ENCODE peak calls at places on chromosomes 6 and 20, in ten cellular contexts. R is neural crest cell; K is CD4-positive, alpha-beta T cell; N is fibroblast of lung; M is GM23338; V is adrenal gland; Z is tibial nerve; C is pancreas; B is nephron progenitor cell; P is mucosa of descending colon. W is an unnamed sample.

GRCh38 chr20:56439784-56440291 is 27.8 kb downstream of the CASS4 start:
- DNase-seq in R (no peak), K (no peak), N (peak), M (no peak), V (no peak), Z (no peak), C (no peak), B (no peak), P (peak), W (no peak)

GRCh38 chr6:142374965-142375733 is 73.3 kb downstream of the ADGRG6 start:
- DNase-seq in R (no peak), K (no peak), N (peak), M (no peak), V (no peak), Z (no peak), C (no peak), B (no peak), P (no peak), W (no peak)

GRCh38 chr6:155152211-155153076 is 111.4 kb upstream of the CLDN20 start:
- DNase-seq in R (no peak), K (no peak), N (no peak), M (peak), V (no peak), Z (no peak), C (no peak), B (peak), P (no peak), W (no peak)

GRCh38 chr6:45929421-45930361 is 86.0 kb downstream of the CLIC5 start:
- DNase-seq in R (no peak), K (no peak), N (no peak), M (no peak), V (no peak), Z (no peak), C (no peak), B (no peak), P (no peak), W (no peak)

GRCh38 chr6:109687271-109687721 is 3.7 kb downstream of the AK9 start:
- DNase-seq in R (no peak), K (no peak), N (peak), M (no peak), V (no peak), Z (no peak), C (no peak), B (no peak), P (no peak), W (no peak)

GRCh38 chr20:4875578-4876067 is 125.7 kb downstream of the SLC23A2 start:
- DNase-seq in R (no peak), K (no peak), N (no peak), M (no peak), V (no peak), Z (no peak), C (no peak), B (peak), P (no peak), W (no peak)

GRCh38 chr6:165081944-165082532 is 227.4 kb downstream of the C6orf118 start:
- DNase-seq in R (no peak), K (no peak), N (no peak), M (no peak), V (no peak), Z (no peak), C (no peak), B (no peak), P (no peak), W (no peak)

GRCh38 chr6:38233161-38233791 is 406.5 kb downstream of the BTBD9 start:
- DNase-seq in R (no peak), K (no peak), N (peak), M (no peak), V (peak), Z (no peak), C (no peak), B (no peak), P (no peak), W (no peak)

GRCh38 chr6:37936909-37937308 is 117.4 kb downstream of the ZFAND3 start:
- DNase-seq in R (no peak), K (no peak), N (no peak), M (no peak), V (no peak), Z (no peak), C (no peak), B (no peak), P (no peak), W (no peak)

GRCh38 chr6:169571123-169571962 is 130.5 kb downstream of the WDR27 start:
- DNase-seq in R (no peak), K (no peak), N (peak), M (no peak), V (no peak), Z (no peak), C (no peak), B (no peak), P (no peak), W (no peak)

GRCh38 chr20:9129756-9130155 is 60.9 kb downstream of the PLCB4 start:
- DNase-seq in R (no peak), K (no peak), N (no peak), M (no peak), V (no peak), Z (no peak), C (no peak), B (no peak), P (no peak), W (no peak)

GRCh38 chr20:20677186-20677585 is 35.3 kb downstream of the RALGAPA2 start:
- DNase-seq in R (no peak), K (no peak), N (no peak), M (no peak), V (no peak), Z (no peak), C (no peak), B (no peak), P (no peak), W (no peak)

GRCh38 chr20:2752631-2753455 is 47.6 kb downstream of the CPXM1 start:
- DNase-seq in R (peak), K (peak), N (peak), M (peak), V (no peak), Z (no peak), C (peak), B (peak), P (peak), W (no peak)

GRCh38 chr6:150072201-150072600 is 3.3 kb upstream of the ULBP3 start:
- DNase-seq in R (no peak), K (peak), N (peak), M (peak), V (peak), Z (no peak), C (peak), B (no peak), P (peak), W (no peak)

GRCh38 chr6:45609141-45609638 is 231.5 kb upstream of the SUPT3H start:
- DNase-seq in R (no peak), K (no peak), N (peak), M (no peak), V (no peak), Z (peak), C (no peak), B (no peak), P (no peak), W (no peak)

GRCh38 chr20:3010985-3011723 is 32.3 kb upstream of the GNRH2 start:
- DNase-seq in R (no peak), K (no peak), N (peak), M (no peak), V (no peak), Z (no peak), C (no peak), B (no peak), P (no peak), W (no peak)

GRCh38 chr6:106623039-106623438 is 6.3 kb downstream of the RTN4IP1 start:
- DNase-seq in R (no peak), K (no peak), N (no peak), M (no peak), V (no peak), Z (no peak), C (no peak), B (no peak), P (no peak), W (no peak)

GRCh38 chr20:6768228-6769185 is 1.0 kb downstream of the BMP2 start:
- DNase-seq in R (peak), K (no peak), N (peak), M (peak), V (peak), Z (peak), C (peak), B (peak), P (peak), W (no peak)

GRCh38 chr6:112781236-112781635 is 434.1 kb downstream of the RFPL4B start:
- DNase-seq in R (peak), K (no peak), N (peak), M (no peak), V (no peak), Z (no peak), C (no peak), B (peak), P (no peak), W (no peak)

GRCh38 chr6:26024651-26025046 is 62.0 kb downstream of the TRIM38 start:
- DNase-seq in R (no peak), K (no peak), N (no peak), M (no peak), V (no peak), Z (no peak), C (no peak), B (no peak), P (no peak), W (no peak)

GRCh38 chr20:52150440-52151258 is 40.9 kb downstream of the ZFP64 start:
- DNase-seq in R (peak), K (no peak), N (peak), M (peak), V (no peak), Z (peak), C (no peak), B (peak), P (no peak), W (no peak)

DNA sequence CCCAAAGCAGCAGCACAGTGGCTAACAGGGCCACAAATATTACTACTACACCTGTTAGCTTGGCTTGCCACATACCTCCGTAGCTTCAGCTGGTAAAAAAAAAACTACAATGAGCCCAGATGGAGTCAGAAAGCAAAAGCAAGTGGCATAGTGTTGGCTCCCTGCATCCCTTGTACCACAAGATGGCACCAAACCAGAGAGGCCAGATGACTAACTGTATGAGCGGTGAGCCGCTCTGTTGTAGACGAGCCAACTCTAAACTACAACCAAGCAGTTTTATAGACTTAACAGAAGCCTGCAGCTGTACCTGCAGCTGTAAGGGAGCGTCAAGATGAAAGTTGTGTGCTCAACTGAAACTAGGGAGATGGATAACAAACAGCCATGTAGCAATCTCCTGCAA is 84.5 kb upstream of the MCHR2 start:
- DNase-seq in R (no peak), K (no peak), N (peak), M (peak), V (no peak), Z (no peak), C (no peak), B (peak), P (no peak), W (no peak)
- TF ChIP-seq CTCF in R (peak), K (no peak), N (peak), M (peak), V (no peak), Z (no peak), C (no peak), B (no peak), P (no peak), W (no peak)

GRCh38 chr6:7285416-7285815 is 27.6 kb downstream of the SSR1 start:
- DNase-seq in R (no peak), K (no peak), N (no peak), M (no peak), V (no peak), Z (no peak), C (no peak), B (no peak), P (no peak), W (no peak)

GRCh38 chr6:7283676-7284075 is 29.3 kb downstream of the SSR1 start:
- DNase-seq in R (no peak), K (no peak), N (no peak), M (no peak), V (no peak), Z (no peak), C (no peak), B (no peak), P (no peak), W (no peak)

DNA sequence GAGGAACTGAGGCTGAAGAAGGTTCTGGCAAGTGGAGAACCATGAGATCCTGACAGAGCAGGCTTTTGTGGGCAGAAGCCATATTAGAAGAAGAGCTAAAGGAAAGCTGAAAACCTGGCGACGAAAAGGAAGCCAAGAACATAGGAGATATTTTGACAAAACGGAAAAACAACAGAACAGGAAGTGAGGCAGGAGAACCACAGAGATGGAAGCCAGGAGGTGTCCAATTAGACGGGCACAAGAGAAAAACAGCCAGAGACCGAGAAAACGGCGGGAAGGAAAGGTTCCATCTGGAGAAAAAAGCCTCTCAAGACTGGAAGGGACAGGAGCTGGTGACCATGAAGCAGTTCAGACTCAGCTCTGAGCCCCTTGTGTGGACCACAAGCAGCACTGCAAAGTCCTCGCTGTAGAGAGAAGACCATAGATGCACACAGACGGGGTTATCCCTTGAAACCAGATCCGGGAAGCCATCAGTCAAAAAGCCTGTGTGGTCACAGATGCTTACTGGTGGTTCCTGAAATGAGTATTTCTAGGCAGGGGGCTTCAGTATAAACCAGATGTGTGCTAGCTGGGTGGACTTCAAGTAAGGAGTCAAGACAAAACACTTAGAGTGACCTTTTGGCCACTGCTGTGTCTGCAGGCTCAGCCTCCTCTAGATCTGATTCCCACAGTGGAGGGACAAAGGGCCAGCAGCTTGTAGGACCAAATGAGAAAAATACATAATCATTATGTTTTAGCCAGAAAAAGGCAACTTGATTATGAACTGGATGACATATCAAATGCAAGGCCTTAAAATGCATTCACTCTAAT is 30.7 kb downstream of the SSR1 start:
- DNase-seq in R (no peak), K (no peak), N (no peak), M (no peak), V (no peak), Z (no peak), C (no peak), B (no peak), P (no peak), W (no peak)
- TF ChIP-seq CTCF in R (no peak), K (no peak), N (no peak), M (no peak), V (no peak), Z (no peak), C (no peak), B (no peak), P (no peak), W (no peak)

GRCh38 chr6:118896339-118897136 is 2.6 kb downstream of the ASF1A start:
- DNase-seq in R (no peak), K (no peak), N (peak), M (peak), V (no peak), Z (no peak), C (no peak), B (no peak), P (no peak), W (no peak)

GRCh38 chr6:118893095-118893881 is 664 bp upstream of the ASF1A start:
- DNase-seq in R (no peak), K (peak), N (peak), M (peak), V (peak), Z (peak), C (no peak), B (peak), P (peak), W (no peak)

GRCh38 chr6:118895241-118895561 is 1.2 kb downstream of the ASF1A start:
- DNase-seq in R (no peak), K (no peak), N (no peak), M (no peak), V (no peak), Z (no peak), C (no peak), B (no peak), P (no peak), W (no peak)

GRCh38 chr6:118893882-118894424 is at the start of gene ASF1A:
- DNase-seq in R (peak), K (peak), N (peak), M (peak), V (peak), Z (peak), C (peak), B (peak), P (peak), W (peak)

GRCh38 chr6:118894425-118895240 is 681 bp downstream of the ASF1A start:
- DNase-seq in R (peak), K (peak), N (peak), M (peak), V (peak), Z (peak), C (peak), B (peak), P (peak), W (peak)
- TF ChIP-seq CTCF in R (no peak), K (no peak), N (no peak), M (no peak), V (no peak), Z (no peak), C (no peak), B (no peak), P (no peak), W (no peak)

DNA sequence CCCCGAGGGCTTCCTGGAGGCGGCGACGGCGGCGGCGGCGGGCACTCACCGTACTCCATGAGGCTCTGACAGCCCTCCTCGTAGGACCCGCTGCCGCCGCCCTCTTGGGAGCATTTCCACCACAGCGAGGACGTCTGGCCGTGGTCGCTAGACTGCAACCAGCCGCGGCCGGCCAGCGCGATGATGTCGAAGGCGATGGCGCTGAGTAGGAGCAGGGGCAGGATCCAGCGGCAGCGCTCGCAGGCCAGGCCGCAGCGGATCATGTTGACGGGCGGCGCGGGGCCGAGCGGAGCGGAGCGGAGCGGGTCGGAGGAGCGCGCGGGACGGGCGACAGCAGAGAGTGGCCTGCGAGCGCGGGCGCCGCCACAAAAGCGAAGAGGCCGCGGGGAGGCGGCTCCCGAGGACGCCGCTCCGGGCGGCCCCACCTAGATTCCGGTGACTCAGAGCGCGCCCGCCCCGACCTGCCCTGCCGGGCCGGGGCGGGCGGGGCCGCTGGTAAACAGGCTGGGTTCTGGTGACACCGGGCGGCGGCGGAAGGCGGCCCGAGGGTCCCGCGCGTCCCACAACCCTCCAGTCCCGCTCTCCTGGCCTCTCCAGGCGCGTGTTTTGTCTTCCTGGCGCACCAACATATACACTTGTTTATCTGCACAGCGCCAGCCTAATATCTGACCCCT is at the start of gene PERP:
- DNase-seq in R (peak), K (peak), N (peak), M (peak), V (peak), Z (peak), C (peak), B (peak), P (peak), W (peak)
- TF ChIP-seq CTCF in R (no peak), K (no peak), N (no peak), M (no peak), V (no peak), Z (peak), C (no peak), B (no peak), P (no peak), W (no peak)

GRCh38 chr6:12034831-12035230 is 22.7 kb downstream of the HIVEP1 start:
- DNase-seq in R (no peak), K (no peak), N (peak), M (no peak), V (no peak), Z (no peak), C (no peak), B (no peak), P (no peak), W (no peak)
- TF ChIP-seq CTCF in R (no peak), K (no peak), N (peak), M (no peak), V (no peak), Z (no peak), C (no peak), B (no peak), P (no peak), W (no peak)

GRCh38 chr6:80523531-80523970 is 417.1 kb downstream of the BCKDHB start:
- DNase-seq in R (no peak), K (no peak), N (no peak), M (peak), V (peak), Z (no peak), C (no peak), B (peak), P (no peak), W (no peak)
- TF ChIP-seq CTCF in R (no peak), K (no peak), N (no peak), M (peak), V (no peak), Z (no peak), C (no peak), B (no peak), P (no peak), W (no peak)